ENCODE peak calls at places on chromosomes 13 and 19, in four cellular contexts. B is NCI-H2081; K is activated CD4-positive, alpha-beta T cell treated with anti-CD3 and anti-CD28 coated beads, Interleukin-2, amount 50 U/mL, for 4 hours; P is tibial nerve. L is an unnamed sample.

GRCh38 chr19:30742981-30743380 is 370.8 kb downstream of the ZNF536 start:
- DNase-seq in B (no peak), K (no peak), P (no peak), L (no peak)

GRCh38 chr19:2032296-2032941 is 16.9 kb upstream of the BTBD2 start:
- DNase-seq in B (peak), K (no peak), P (peak), L (peak)

GRCh38 chr19:9673912-9674668 is 810 bp downstream of the ZNF562 start:
- DNase-seq in B (peak), K (peak), P (no peak), L (peak)

GRCh38 chr19:12195501-12195860 is 32.6 kb downstream of the ZNF136 start:
- DNase-seq in B (no peak), K (no peak), P (no peak), L (no peak)

GRCh38 chr13:47672245-47672975 is 328.7 kb downstream of the SUCLA2 start:
- DNase-seq in B (no peak), K (no peak), P (no peak), L (no peak)

GRCh38 chr19:53076984-53077383 is 26.2 kb downstream of the ZNF160 start:
- DNase-seq in B (no peak), K (no peak), P (peak), L (peak)

GRCh38 chr13:105442941-105443340 is 1092.5 kb downstream of the EFNB2 start:
- DNase-seq in B (peak), K (no peak), P (peak), L (peak)

GRCh38 chr13:106033634-106034033 is 501.8 kb downstream of the EFNB2 start:
- DNase-seq in B (no peak), K (no peak), P (no peak), L (peak)

GRCh38 chr19:18167975-18168645 is 5.5 kb upstream of the IFI30 start:
- DNase-seq in B (no peak), K (peak), P (no peak), L (peak)

L was measured in RKO.